ENCODE peak calls at places on chromosomes 2 and 18, in four cellular contexts. One of them, this sample, is unnamed.

GRCh38 chr2:200089040-200089755 is 133.8 kb downstream of the MAIP1 start:
- DNase-seq in heart right ventricle: no peak
- DNase-seq in pancreas: no peak
- DNase-seq in upper lobe of right lung: no peak
- DNase-seq in this sample: no peak

GRCh38 chr2:131052741-131053263 is 40.5 kb downstream of the FAM168B start:
- DNase-seq in heart right ventricle: no peak
- DNase-seq in upper lobe of right lung: no peak
- DNase-seq in pancreas: no peak
- DNase-seq in this sample: no peak

GRCh38 chr2:217142649-217143266 is 282.9 kb upstream of the TNP1 start:
- DNase-seq in upper lobe of right lung: no peak
- DNase-seq in pancreas: no peak
- DNase-seq in heart right ventricle: no peak
- DNase-seq in this sample: no peak

GRCh38 chr18:32343634-32344033 is 127.0 kb downstream of the GAREM1 start:
- DNase-seq in upper lobe of right lung: no peak
- DNase-seq in pancreas: no peak
- DNase-seq in heart right ventricle: no peak
- DNase-seq in this sample: no peak

GRCh38 chr2:88933980-88934379 is 242.5 kb downstream of the RPIA start:
- DNase-seq in heart right ventricle: no peak
- DNase-seq in pancreas: no peak
- DNase-seq in upper lobe of right lung: no peak
- DNase-seq in this sample: no peak

GRCh38 chr2:98469862-98470544 is 25.3 kb downstream of the INPP4A start:
- DNase-seq in upper lobe of right lung: no peak
- DNase-seq in pancreas: no peak
- DNase-seq in heart right ventricle: no peak
- DNase-seq in this sample: no peak

GRCh38 chr2:169999041-169999440 is 171.8 kb downstream of the UBR3 start:
- DNase-seq in pancreas: no peak
- DNase-seq in heart right ventricle: no peak
- DNase-seq in upper lobe of right lung: no peak
- DNase-seq in this sample: no peak

GRCh38 chr2:27303093-27304025 is 4.9 kb downstream of the UCN start:
- DNase-seq in pancreas: no peak
- DNase-seq in upper lobe of right lung: peak; percentile 64
- DNase-seq in heart right ventricle: peak; percentile 65
- DNase-seq in this sample: peak; percentile 61

GRCh38 chr18:33870059-33870458 is 292.0 kb downstream of the ASXL3 start:
- DNase-seq in upper lobe of right lung: no peak
- DNase-seq in pancreas: no peak
- DNase-seq in heart right ventricle: no peak
- DNase-seq in this sample: no peak

GRCh38 chr2:3042601-3043585 is 334.7 kb downstream of the EIPR1 start:
- DNase-seq in heart right ventricle: no peak
- DNase-seq in upper lobe of right lung: no peak
- DNase-seq in pancreas: peak; percentile 88
- DNase-seq in this sample: peak; percentile 53

GRCh38 chr18:23982154-23983071 is 32.1 kb upstream of the TTC39C start:
- DNase-seq in heart right ventricle: peak; percentile 53
- DNase-seq in upper lobe of right lung: no peak
- DNase-seq in pancreas: no peak
- DNase-seq in this sample: peak; percentile 91

GRCh38 chr2:212939777-212940531 is 211.5 kb downstream of the IKZF2 start:
- DNase-seq in heart right ventricle: no peak
- DNase-seq in upper lobe of right lung: peak; percentile 65
- DNase-seq in pancreas: no peak
- DNase-seq in this sample: no peak

GRCh38 chr2:25788457-25788856 is 89.8 kb downstream of the ASXL2 start:
- DNase-seq in heart right ventricle: no peak
- DNase-seq in upper lobe of right lung: no peak
- DNase-seq in pancreas: no peak
- DNase-seq in this sample: no peak

DNA sequence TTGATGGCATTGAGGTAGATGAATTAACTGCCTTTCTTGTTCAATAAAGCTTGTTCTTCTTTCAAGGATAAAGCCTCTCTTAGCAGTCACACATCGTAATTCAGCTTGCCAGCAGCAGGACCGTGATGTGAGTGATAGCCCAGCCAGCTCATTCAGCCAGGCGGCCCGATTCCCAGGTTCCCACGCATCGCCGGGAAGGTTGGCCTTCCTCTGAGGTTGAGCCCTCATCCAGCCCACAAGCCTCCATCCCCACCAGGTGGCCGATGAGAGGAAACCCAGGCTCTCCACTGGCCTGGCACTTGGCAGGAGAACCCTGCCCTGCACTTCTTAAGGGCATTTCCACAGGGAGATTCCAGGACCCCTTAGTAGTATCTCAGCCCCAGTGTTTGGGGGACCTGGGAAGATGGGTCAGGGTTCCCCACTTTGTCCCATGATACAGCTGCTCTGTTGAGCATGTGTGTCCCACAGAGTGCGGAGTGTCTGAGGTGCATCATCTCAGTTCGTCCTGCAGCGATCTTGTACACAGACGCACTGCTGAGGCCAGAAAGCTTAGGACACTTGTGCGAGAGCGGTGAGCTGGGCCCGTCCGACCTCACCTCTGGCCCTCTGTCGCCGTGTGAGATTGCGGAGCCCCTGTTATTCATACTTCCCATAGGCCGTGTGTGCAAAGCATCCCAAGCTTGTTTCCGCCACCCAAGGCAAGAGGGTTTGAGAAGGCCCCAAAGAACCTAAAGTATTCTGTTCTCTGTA is 4.9 kb downstream of the AGAP1 start:
- DNase-seq in heart right ventricle: no peak
- DNase-seq in pancreas: peak; percentile 92
- DNase-seq in upper lobe of right lung: no peak
- DNase-seq in this sample: no peak
- TF ChIP-seq CTCF in heart right ventricle: peak; percentile 23
- TF ChIP-seq CTCF in pancreas: peak; percentile 22
- TF ChIP-seq CTCF in upper lobe of right lung: peak; percentile 9
- TF ChIP-seq CTCF in this sample: no peak

DNA sequence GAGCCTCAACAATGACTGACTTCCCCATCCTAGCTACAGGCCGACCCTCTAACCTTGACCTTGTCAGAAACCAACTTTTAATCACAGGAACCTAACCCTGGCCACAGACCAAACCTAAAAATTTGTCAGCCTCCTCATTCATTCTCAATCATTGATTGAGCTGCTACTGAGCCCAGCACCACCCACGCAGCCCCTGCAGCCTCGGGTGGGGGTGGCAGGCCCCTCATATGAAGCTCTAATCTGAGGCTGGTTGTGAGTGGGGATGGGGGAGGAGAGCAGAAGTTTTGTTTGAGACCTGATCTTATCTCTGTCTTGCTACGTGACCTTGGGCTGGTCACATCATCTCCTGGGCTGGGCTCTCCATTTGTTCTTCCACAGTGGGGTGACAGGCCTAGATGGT is 99.5 kb upstream of the EPAS1 start:
- DNase-seq in pancreas: no peak
- DNase-seq in upper lobe of right lung: no peak
- DNase-seq in heart right ventricle: no peak
- DNase-seq in this sample: peak; percentile 43
- H3K27ac ChIP-seq in pancreas: no peak overlapping the region
- H3K27ac ChIP-seq in upper lobe of right lung: no peak overlapping the region
- H3K27ac ChIP-seq in heart right ventricle: peak overlapping the region; percentile 64
- H3K27ac ChIP-seq in this sample: no peak overlapping the region

GRCh38 chr18:66752733-66753132 is 148.8 kb upstream of the CDH19 start:
- DNase-seq in pancreas: no peak
- DNase-seq in upper lobe of right lung: no peak
- DNase-seq in heart right ventricle: no peak
- DNase-seq in this sample: no peak

GRCh38 chr18:66754335-66754734 is 150.4 kb upstream of the CDH19 start:
- DNase-seq in pancreas: no peak
- DNase-seq in upper lobe of right lung: no peak
- DNase-seq in heart right ventricle: no peak
- DNase-seq in this sample: no peak

GRCh38 chr18:66749475-66750035 is 145.7 kb upstream of the CDH19 start:
- DNase-seq in upper lobe of right lung: no peak
- DNase-seq in heart right ventricle: no peak
- DNase-seq in pancreas: no peak
- DNase-seq in this sample: no peak

DNA sequence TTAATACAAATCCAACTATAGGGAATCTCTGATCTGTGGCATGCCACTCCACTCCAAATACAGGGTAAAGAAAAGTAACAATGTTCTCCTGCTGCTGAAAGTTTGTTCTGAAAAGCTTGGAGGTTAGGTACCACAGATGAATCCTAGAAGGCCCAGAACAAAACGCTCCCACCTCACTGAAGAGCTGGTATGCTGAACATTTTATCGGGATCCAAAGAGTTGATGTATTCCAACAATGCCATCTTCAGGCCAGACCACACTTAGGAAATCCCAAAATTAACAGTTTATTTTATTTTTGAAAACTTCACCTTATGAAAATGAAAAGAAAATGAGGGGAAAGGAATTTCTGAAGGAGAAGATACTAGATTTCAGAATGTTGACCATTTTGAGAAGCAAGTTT is 145.1 kb upstream of the CDH19 start:
- DNase-seq in upper lobe of right lung: no peak
- DNase-seq in pancreas: no peak
- DNase-seq in heart right ventricle: no peak
- DNase-seq in this sample: no peak
- TF ChIP-seq CTCF in upper lobe of right lung: peak; percentile 20
- TF ChIP-seq CTCF in pancreas: no peak
- TF ChIP-seq CTCF in heart right ventricle: peak; percentile 44
- TF ChIP-seq CTCF in this sample: peak; percentile 42

GRCh38 chr2:240819404-240820013 is 510 bp downstream of the KIF1A start:
- DNase-seq in pancreas: peak; percentile 88
- DNase-seq in heart right ventricle: no peak
- DNase-seq in upper lobe of right lung: no peak
- DNase-seq in this sample: no peak

GRCh38 chr2:240820607-240821428 is 799 bp upstream of the KIF1A start:
- DNase-seq in upper lobe of right lung: no peak
- DNase-seq in pancreas: peak; percentile 81
- DNase-seq in heart right ventricle: no peak
- DNase-seq in this sample: no peak

GRCh38 chr2:240821429-240821778 is 1.4 kb upstream of the KIF1A start:
- DNase-seq in upper lobe of right lung: no peak
- DNase-seq in heart right ventricle: no peak
- DNase-seq in pancreas: no peak
- DNase-seq in this sample: no peak

GRCh38 chr2:240818543-240819403 is 1.2 kb downstream of the KIF1A start:
- DNase-seq in upper lobe of right lung: no peak
- DNase-seq in heart right ventricle: no peak
- DNase-seq in pancreas: peak; percentile 85
- DNase-seq in this sample: no peak

DNA sequence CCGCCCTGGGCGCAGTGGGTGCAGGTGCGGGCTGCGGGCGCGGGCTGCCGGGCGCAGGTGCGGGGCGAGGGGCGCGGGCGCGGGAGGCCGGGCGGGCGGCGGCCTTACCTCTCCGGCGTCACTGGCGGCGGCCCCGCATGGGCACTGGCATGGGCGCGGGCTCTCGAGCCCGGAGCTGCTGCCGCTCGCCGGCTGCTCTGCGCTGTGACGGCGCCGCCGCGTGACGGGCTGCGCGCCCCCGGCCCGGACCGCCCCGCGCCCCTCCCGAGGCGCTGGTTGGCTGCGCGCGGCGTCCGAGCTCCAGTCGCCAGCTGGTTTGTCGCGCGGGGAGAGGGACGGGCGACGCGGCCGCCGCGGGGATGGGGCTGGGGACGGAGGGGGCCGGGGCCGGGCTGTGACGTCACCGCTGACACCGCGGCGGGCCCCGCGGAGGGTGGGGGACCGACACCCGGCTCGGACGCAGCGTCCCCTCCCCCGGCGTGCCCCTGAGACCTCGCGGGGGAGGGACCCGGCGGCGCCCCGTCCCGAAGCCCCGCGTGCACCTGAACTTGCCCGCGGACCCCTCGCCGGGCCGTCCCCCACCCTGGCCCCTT is at the start of gene KIF1A:
- DNase-seq in pancreas: peak; percentile 86
- DNase-seq in upper lobe of right lung: no peak
- DNase-seq in heart right ventricle: no peak
- DNase-seq in this sample: no peak
- H3K27ac ChIP-seq in pancreas: peak within 1 kb of the TSS; percentile 63
- H3K27ac ChIP-seq in upper lobe of right lung: no peak within 1 kb of the TSS
- H3K27ac ChIP-seq in heart right ventricle: no peak within 1 kb of the TSS
- H3K27ac ChIP-seq in this sample: peak within 1 kb of the TSS; percentile 68

GRCh38 chr2:100228967-100229366 is 86.6 kb upstream of the AFF3 start:
- DNase-seq in pancreas: no peak
- DNase-seq in heart right ventricle: no peak
- DNase-seq in upper lobe of right lung: no peak
- DNase-seq in this sample: no peak

GRCh38 chr2:100228415-100228814 is 86.0 kb upstream of the AFF3 start:
- DNase-seq in heart right ventricle: no peak
- DNase-seq in upper lobe of right lung: no peak
- DNase-seq in pancreas: no peak
- DNase-seq in this sample: no peak

GRCh38 chr2:100234141-100234540 is 88.2 kb downstream of the LONRF2 start:
- DNase-seq in upper lobe of right lung: no peak
- DNase-seq in pancreas: no peak
- DNase-seq in heart right ventricle: no peak
- DNase-seq in this sample: no peak

GRCh38 chr2:100235098-100235497 is 87.2 kb downstream of the LONRF2 start:
- DNase-seq in pancreas: no peak
- DNase-seq in heart right ventricle: no peak
- DNase-seq in upper lobe of right lung: no peak
- DNase-seq in this sample: no peak

GRCh38 chr2:100230754-100231153 is 88.4 kb upstream of the AFF3 start:
- DNase-seq in upper lobe of right lung: no peak
- DNase-seq in pancreas: no peak
- DNase-seq in heart right ventricle: no peak
- DNase-seq in this sample: no peak
- TF ChIP-seq CTCF in upper lobe of right lung: no peak
- TF ChIP-seq CTCF in pancreas: no peak
- TF ChIP-seq CTCF in heart right ventricle: no peak
- TF ChIP-seq CTCF in this sample: no peak

GRCh38 chr2:158994920-158995676 is 26.7 kb downstream of the TANC1 start:
- DNase-seq in upper lobe of right lung: no peak
- DNase-seq in pancreas: no peak
- DNase-seq in heart right ventricle: peak; percentile 34
- DNase-seq in this sample: no peak

GRCh38 chr2:158996378-158996993 is 28.0 kb downstream of the TANC1 start:
- DNase-seq in pancreas: no peak
- DNase-seq in upper lobe of right lung: no peak
- DNase-seq in heart right ventricle: no peak
- DNase-seq in this sample: no peak

GRCh38 chr2:158997037-158997785 is 28.8 kb downstream of the TANC1 start:
- DNase-seq in heart right ventricle: no peak
- DNase-seq in upper lobe of right lung: no peak
- DNase-seq in pancreas: no peak
- DNase-seq in this sample: no peak

GRCh38 chr2:158993721-158994587 is 25.5 kb downstream of the TANC1 start:
- DNase-seq in pancreas: no peak
- DNase-seq in heart right ventricle: no peak
- DNase-seq in upper lobe of right lung: no peak
- DNase-seq in this sample: no peak

DNA sequence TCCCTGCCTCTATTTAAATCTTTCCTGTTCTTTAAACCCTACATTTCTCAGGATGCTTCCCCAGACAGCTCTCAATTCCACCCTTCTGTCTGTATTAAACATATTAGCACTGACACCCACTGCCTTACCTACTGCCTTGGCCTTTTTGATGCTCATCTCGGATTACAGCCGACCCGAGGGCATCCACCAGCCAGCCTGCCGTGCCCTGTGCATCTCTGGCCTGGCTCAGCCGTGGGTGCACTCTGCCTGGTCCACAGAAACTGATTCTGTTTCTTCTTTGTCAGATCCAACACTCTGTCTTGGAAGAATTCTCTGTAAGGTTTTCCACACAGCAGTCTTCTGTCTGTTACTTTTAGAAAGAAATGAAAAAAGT is 27.2 kb downstream of the TANC1 start:
- DNase-seq in upper lobe of right lung: no peak
- DNase-seq in heart right ventricle: no peak
- DNase-seq in pancreas: no peak
- DNase-seq in this sample: no peak
- H3K27ac ChIP-seq in upper lobe of right lung: no peak overlapping the region
- H3K27ac ChIP-seq in heart right ventricle: no peak overlapping the region
- H3K27ac ChIP-seq in pancreas: no peak overlapping the region
- H3K27ac ChIP-seq in this sample: no peak overlapping the region